ENCODE peak calls at places on chromosome X, in four cellular contexts. D is astrocyte, Q is upper lobe of right lung, E is HEK293T. V is an unnamed sample.

GRCh38 chrX:20829665-20830481 is 544.3 kb upstream of the CNKSR2 start:
- DNase-seq in D (peak), Q (no peak), E (no peak), V (no peak)

GRCh38 chrX:12891915-12892506 is 14.4 kb upstream of the TLR8 start:
- DNase-seq in D (no peak), Q (no peak), E (no peak), V (no peak)

GRCh38 chrX:129461801-129462456 is 61.4 kb downstream of the SMARCA1 start:
- DNase-seq in D (no peak), Q (no peak), E (no peak), V (no peak)

GRCh38 chrX:115138040-115138439 is 51.2 kb upstream of the RBMXL3 start:
- DNase-seq in D (no peak), Q (no peak), E (no peak), V (no peak)

GRCh38 chrX:13128104-13128503 is 83.7 kb upstream of the FAM9C start:
- DNase-seq in D (no peak), Q (no peak), E (no peak), V (no peak)

GRCh38 chrX:108309144-108309543 is 129.1 kb downstream of the COL4A6 start:
- DNase-seq in D (peak), Q (no peak), E (no peak), V (no peak)

GRCh38 chrX:21408776-21409175 is 34.6 kb downstream of the CNKSR2 start:
- DNase-seq in D (peak), Q (no peak), E (no peak), V (no peak)

GRCh38 chrX:112746812-112747630 is 67.3 kb upstream of the LHFPL1 start:
- DNase-seq in D (peak), Q (no peak), E (no peak), V (no peak)

GRCh38 chrX:70032797-70033196 is 16.9 kb downstream of the AWAT2 start:
- DNase-seq in D (no peak), Q (no peak), E (no peak), V (no peak)

GRCh38 chrX:136395271-136395670 is 92.5 kb upstream of the BRS3 start:
- DNase-seq in D (no peak), Q (no peak), E (no peak), V (no peak)

GRCh38 chrX:152601848-152602616 is 35.7 kb upstream of the GABRQ start:
- DNase-seq in D (peak), Q (no peak), E (peak), V (no peak)

GRCh38 chrX:154462396-154462795 is 4.3 kb downstream of the PLXNA3 start:
- DNase-seq in D (no peak), Q (no peak), E (no peak), V (no peak)

GRCh38 chrX:39331062-39331704 is 529.9 kb downstream of the MID1IP1 start:
- DNase-seq in D (peak), Q (no peak), E (no peak), V (no peak)

GRCh38 chrX:9503261-9503660 is 38.4 kb downstream of the TBL1X start:
- DNase-seq in D (no peak), Q (no peak), E (no peak), V (no peak)

V was measured in HuH-7.5.